ENCODE peak calls at places on chromosome 16, in four cellular contexts. One of them, this sample, is unnamed.

GRCh38 chr16:88316151-88316550 is 66.6 kb upstream of the ZNF469 start:
- DNase-seq in tibial artery: no peak
- DNase-seq in body of pancreas: no peak
- DNase-seq in psoas muscle: no peak
- DNase-seq in this sample: no peak

GRCh38 chr16:72858611-72859493 is 189.1 kb downstream of the ZFHX3 start:
- DNase-seq in tibial artery: peak; percentile 67
- DNase-seq in body of pancreas: no peak
- DNase-seq in psoas muscle: no peak
- DNase-seq in this sample: no peak

GRCh38 chr16:52912565-52913173 is 140.0 kb downstream of the CHD9NB start:
- DNase-seq in body of pancreas: peak; percentile 80
- DNase-seq in psoas muscle: peak; percentile 30
- DNase-seq in tibial artery: peak; percentile 29
- DNase-seq in this sample: peak; percentile 34

GRCh38 chr16:20866161-20866772 is 33.9 kb downstream of the DCUN1D3 start:
- DNase-seq in tibial artery: peak; percentile 38
- DNase-seq in body of pancreas: peak; percentile 39
- DNase-seq in psoas muscle: peak; percentile 58
- DNase-seq in this sample: no peak

GRCh38 chr16:73142069-73142880 is 94.3 kb upstream of the ZFHX3 start:
- DNase-seq in tibial artery: no peak
- DNase-seq in body of pancreas: no peak
- DNase-seq in psoas muscle: no peak
- DNase-seq in this sample: no peak

GRCh38 chr16:23496826-23497542 is 13.3 kb downstream of the GGA2 start:
- DNase-seq in tibial artery: peak; percentile 36
- DNase-seq in psoas muscle: peak; percentile 25
- DNase-seq in body of pancreas: peak; percentile 68
- DNase-seq in this sample: no peak

GRCh38 chr16:28569011-28569410 is 15.3 kb downstream of the SGF29 start:
- DNase-seq in body of pancreas: no peak
- DNase-seq in psoas muscle: no peak
- DNase-seq in tibial artery: no peak
- DNase-seq in this sample: no peak

GRCh38 chr16:23403547-23403946 is 49.4 kb downstream of the COG7 start:
- DNase-seq in psoas muscle: no peak
- DNase-seq in tibial artery: no peak
- DNase-seq in body of pancreas: no peak
- DNase-seq in this sample: no peak

GRCh38 chr16:26791166-26791565 is 275.6 kb upstream of the C16orf82 start:
- DNase-seq in body of pancreas: no peak
- DNase-seq in psoas muscle: no peak
- DNase-seq in tibial artery: no peak
- DNase-seq in this sample: no peak

GRCh38 chr16:67393111-67393789 is at the start of gene TPPP3:
- DNase-seq in body of pancreas: peak; percentile 89
- DNase-seq in tibial artery: peak; percentile 89
- DNase-seq in psoas muscle: peak; percentile 91
- DNase-seq in this sample: peak; percentile 92

GRCh38 chr16:47029724-47030123 is 56.2 kb upstream of the DNAJA2 start:
- DNase-seq in psoas muscle: no peak
- DNase-seq in tibial artery: no peak
- DNase-seq in body of pancreas: no peak
- DNase-seq in this sample: no peak

GRCh38 chr16:28623172-28623711 is 13.4 kb upstream of the SULT1A1 start:
- DNase-seq in psoas muscle: peak; percentile 45
- DNase-seq in body of pancreas: peak; percentile 84
- DNase-seq in tibial artery: no peak
- DNase-seq in this sample: peak; percentile 37

GRCh38 chr16:85584989-85585388 is 28.1 kb upstream of the GSE1 start:
- DNase-seq in tibial artery: no peak
- DNase-seq in body of pancreas: no peak
- DNase-seq in psoas muscle: no peak
- DNase-seq in this sample: no peak

GRCh38 chr16:71923941-71924690 is 28.8 kb downstream of the IST1 start:
- DNase-seq in body of pancreas: no peak
- DNase-seq in tibial artery: no peak
- DNase-seq in psoas muscle: no peak
- DNase-seq in this sample: no peak

GRCh38 chr16:89264800-89265550 is 47.5 kb downstream of the ZNF778 start:
- DNase-seq in body of pancreas: no peak
- DNase-seq in psoas muscle: no peak
- DNase-seq in tibial artery: no peak
- DNase-seq in this sample: no peak

GRCh38 chr16:2799205-2799851 is 1.1 kb downstream of the PRSS41 start:
- DNase-seq in body of pancreas: peak; percentile 0
- DNase-seq in tibial artery: no peak
- DNase-seq in psoas muscle: no peak
- DNase-seq in this sample: no peak

GRCh38 chr16:17476414-17477259 is 5.9 kb upstream of the XYLT1 start:
- DNase-seq in psoas muscle: peak; percentile 18
- DNase-seq in body of pancreas: peak; percentile 79
- DNase-seq in tibial artery: no peak
- DNase-seq in this sample: no peak

GRCh38 chr16:66432429-66432828 is 5.3 kb downstream of the BEAN1 start:
- DNase-seq in tibial artery: no peak
- DNase-seq in psoas muscle: no peak
- DNase-seq in body of pancreas: no peak
- DNase-seq in this sample: peak; percentile 24

GRCh38 chr16:14121135-14121534 is 50.0 kb downstream of the MRTFB start:
- DNase-seq in body of pancreas: no peak
- DNase-seq in psoas muscle: no peak
- DNase-seq in tibial artery: no peak
- DNase-seq in this sample: no peak

GRCh38 chr16:49484936-49485335 is 111.3 kb downstream of the C16orf78 start:
- DNase-seq in psoas muscle: no peak
- DNase-seq in tibial artery: no peak
- DNase-seq in body of pancreas: no peak
- DNase-seq in this sample: no peak
- H3K4me3 ChIP-seq in psoas muscle: peak overlapping the region; percentile 43
- H3K4me3 ChIP-seq in tibial artery: peak overlapping the region; percentile 31
- H3K4me3 ChIP-seq in body of pancreas: no peak overlapping the region
- H3K4me3 ChIP-seq in this sample: peak overlapping the region; percentile 50

GRCh38 chr16:51150894-51151320 is at the start of gene SALL1:
- DNase-seq in tibial artery: no peak
- DNase-seq in psoas muscle: no peak
- DNase-seq in body of pancreas: no peak
- DNase-seq in this sample: no peak

GRCh38 chr16:51150159-51150893 is 744 bp downstream of the SALL1 start:
- DNase-seq in tibial artery: no peak
- DNase-seq in body of pancreas: no peak
- DNase-seq in psoas muscle: no peak
- DNase-seq in this sample: no peak

GRCh38 chr16:51148674-51149228 is 2.3 kb downstream of the SALL1 start:
- DNase-seq in psoas muscle: no peak
- DNase-seq in tibial artery: no peak
- DNase-seq in body of pancreas: no peak
- DNase-seq in this sample: no peak

GRCh38 chr16:51149251-51149661 is 1.8 kb downstream of the SALL1 start:
- DNase-seq in psoas muscle: no peak
- DNase-seq in body of pancreas: no peak
- DNase-seq in tibial artery: no peak
- DNase-seq in this sample: no peak

DNA sequence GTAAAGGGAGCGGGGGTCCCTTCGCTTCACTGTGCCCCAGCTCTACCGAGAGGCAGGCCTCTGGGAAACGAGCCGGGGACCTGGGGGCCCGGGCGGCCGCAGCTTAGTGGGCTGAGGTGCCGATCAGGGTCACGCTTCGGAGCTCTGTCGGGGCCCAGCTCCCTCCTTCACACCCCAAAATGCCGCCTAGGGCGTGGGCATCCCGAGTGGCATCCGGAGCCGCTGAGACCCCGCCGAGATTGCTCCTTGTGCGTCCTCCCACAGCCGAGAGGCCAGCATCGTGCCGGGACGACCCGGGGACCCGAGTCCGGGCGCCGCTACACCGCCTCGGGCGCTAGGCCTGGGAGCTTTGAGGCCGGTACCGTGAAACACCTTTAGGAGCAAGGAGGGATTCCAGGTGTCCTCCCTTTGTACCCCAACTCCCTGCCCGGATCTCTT is 1.3 kb downstream of the SALL1 start:
- DNase-seq in psoas muscle: no peak
- DNase-seq in body of pancreas: no peak
- DNase-seq in tibial artery: no peak
- DNase-seq in this sample: no peak
- H3K27me3 ChIP-seq in psoas muscle: peaks cover 30% of the 10 kb centered on the region
- H3K27me3 ChIP-seq in body of pancreas: peaks cover 4% of the 10 kb centered on the region
- H3K27me3 ChIP-seq in tibial artery: no peaks in the 10 kb centered on the region
- H3K27me3 ChIP-seq in this sample: peaks cover 99% of the 10 kb centered on the region

GRCh38 chr16:4944333-4945281 is 7.7 kb upstream of the PPL start:
- DNase-seq in body of pancreas: peak; percentile 94
- DNase-seq in tibial artery: peak; percentile 94
- DNase-seq in psoas muscle: peak; percentile 91
- DNase-seq in this sample: peak; percentile 82
- H3K4me3 ChIP-seq in body of pancreas: no peak overlapping the region
- H3K4me3 ChIP-seq in tibial artery: no peak overlapping the region
- H3K4me3 ChIP-seq in psoas muscle: no peak overlapping the region
- H3K4me3 ChIP-seq in this sample: no peak overlapping the region

GRCh38 chr16:1065466-1066128 is 7.0 kb upstream of the SSTR5 start:
- DNase-seq in body of pancreas: no peak
- DNase-seq in psoas muscle: no peak
- DNase-seq in tibial artery: no peak
- DNase-seq in this sample: no peak

GRCh38 chr16:1068451-1068850 is 4.1 kb upstream of the SSTR5 start:
- DNase-seq in body of pancreas: no peak
- DNase-seq in psoas muscle: no peak
- DNase-seq in tibial artery: no peak
- DNase-seq in this sample: no peak

GRCh38 chr16:1069154-1069553 is 3.4 kb upstream of the SSTR5 start:
- DNase-seq in body of pancreas: peak; percentile 28
- DNase-seq in tibial artery: no peak
- DNase-seq in psoas muscle: no peak
- DNase-seq in this sample: no peak

GRCh38 chr16:1066584-1067172 is 5.9 kb upstream of the SSTR5 start:
- DNase-seq in psoas muscle: no peak
- DNase-seq in body of pancreas: no peak
- DNase-seq in tibial artery: no peak
- DNase-seq in this sample: no peak

GRCh38 chr16:1067629-1068028 is 4.9 kb upstream of the SSTR5 start:
- DNase-seq in body of pancreas: no peak
- DNase-seq in psoas muscle: no peak
- DNase-seq in tibial artery: no peak
- DNase-seq in this sample: no peak
- H3K27me3 ChIP-seq in body of pancreas: no peaks in the 10 kb centered on the region
- H3K27me3 ChIP-seq in psoas muscle: peaks cover 37% of the 10 kb centered on the region
- H3K27me3 ChIP-seq in tibial artery: no peaks in the 10 kb centered on the region
- H3K27me3 ChIP-seq in this sample: peaks cover 100% of the 10 kb centered on the region

GRCh38 chr16:19486744-19487325 is 35.1 kb downstream of the GDE1 start:
- DNase-seq in psoas muscle: no peak
- DNase-seq in body of pancreas: no peak
- DNase-seq in tibial artery: no peak
- DNase-seq in this sample: no peak

GRCh38 chr16:19490619-19491018 is 31.3 kb downstream of the GDE1 start:
- DNase-seq in body of pancreas: no peak
- DNase-seq in tibial artery: no peak
- DNase-seq in psoas muscle: no peak
- DNase-seq in this sample: no peak

DNA sequence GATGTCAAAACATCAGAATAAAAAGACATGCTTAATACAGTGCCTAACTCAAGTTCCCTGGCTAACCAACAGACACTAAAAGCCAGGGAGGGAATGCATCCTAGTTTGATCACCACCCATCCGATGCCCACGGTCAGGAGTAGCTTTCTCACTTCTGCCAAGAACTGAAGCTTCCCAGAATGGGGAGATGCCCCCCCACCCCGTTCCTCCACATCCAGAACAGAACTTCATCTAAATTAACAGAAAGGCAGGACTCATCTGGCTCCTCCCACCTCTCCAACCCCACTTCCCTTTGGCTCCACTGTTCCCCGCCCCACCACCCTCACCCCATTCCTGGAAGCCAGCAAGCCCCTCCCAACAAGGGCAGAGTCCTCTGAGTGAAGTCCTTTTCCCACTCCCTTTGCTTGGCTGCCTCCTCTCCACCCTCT is 33.7 kb downstream of the GDE1 start:
- DNase-seq in psoas muscle: no peak
- DNase-seq in body of pancreas: no peak
- DNase-seq in tibial artery: no peak
- DNase-seq in this sample: no peak
- H3K4me3 ChIP-seq in psoas muscle: no peak overlapping the region
- H3K4me3 ChIP-seq in body of pancreas: no peak overlapping the region
- H3K4me3 ChIP-seq in tibial artery: no peak overlapping the region
- H3K4me3 ChIP-seq in this sample: no peak overlapping the region

This sample was measured in left ventricle myocardium inferior.